ENCODE peak calls at places on chromosome X, in seven cellular contexts. One of them, this sample, is unnamed.
A peak's percentile ranks its signal among the peaks of the same experiment; 100 is the strongest.

GRCh38 chrX:10929747-10930146 is 181.4 kb upstream of the HCCS start:
- DNase-seq in transverse colon: no peak
- DNase-seq in endothelial cell: no peak
- DNase-seq in ascending aorta: no peak
- DNase-seq in cardiac muscle cell: no peak
- DNase-seq in CD8-positive, alpha-beta T cell: no peak
- DNase-seq in fibroblast of mammary gland: no peak
- DNase-seq in this sample: no peak

GRCh38 chrX:50747471-50747900 is 66.5 kb downstream of the SHROOM4 start:
- DNase-seq in CD8-positive, alpha-beta T cell: no peak
- DNase-seq in fibroblast of mammary gland: peak; percentile 30
- DNase-seq in endothelial cell: peak; percentile 24
- DNase-seq in cardiac muscle cell: peak; percentile 36
- DNase-seq in transverse colon: no peak
- DNase-seq in ascending aorta: no peak
- DNase-seq in this sample: peak; percentile 36

GRCh38 chrX:140157611-140158010 is 192.3 kb upstream of the CXorf66 start:
- DNase-seq in endothelial cell: no peak
- DNase-seq in CD8-positive, alpha-beta T cell: no peak
- DNase-seq in transverse colon: no peak
- DNase-seq in cardiac muscle cell: peak; percentile 73
- DNase-seq in ascending aorta: no peak
- DNase-seq in fibroblast of mammary gland: peak; percentile 18
- DNase-seq in this sample: peak; percentile 58

GRCh38 chrX:130637591-130637990 is 235.8 kb downstream of the RBMX2 start:
- DNase-seq in endothelial cell: no peak
- DNase-seq in fibroblast of mammary gland: peak; percentile 52
- DNase-seq in CD8-positive, alpha-beta T cell: no peak
- DNase-seq in cardiac muscle cell: peak; percentile 56
- DNase-seq in ascending aorta: no peak
- DNase-seq in transverse colon: no peak
- DNase-seq in this sample: peak; percentile 77

GRCh38 chrX:99172958-99173357 is 1237.1 kb downstream of the PCDH19 start:
- DNase-seq in transverse colon: no peak
- DNase-seq in cardiac muscle cell: no peak
- DNase-seq in ascending aorta: no peak
- DNase-seq in CD8-positive, alpha-beta T cell: no peak
- DNase-seq in endothelial cell: peak; percentile 2
- DNase-seq in fibroblast of mammary gland: no peak
- DNase-seq in this sample: no peak

GRCh38 chrX:47796433-47796906 is 40.2 kb upstream of the ZNF81 start:
- DNase-seq in fibroblast of mammary gland: peak; percentile 86
- DNase-seq in endothelial cell: no peak
- DNase-seq in ascending aorta: no peak
- DNase-seq in cardiac muscle cell: peak; percentile 70
- DNase-seq in CD8-positive, alpha-beta T cell: no peak
- DNase-seq in transverse colon: no peak
- DNase-seq in this sample: peak; percentile 70

GRCh38 chrX:145825896-145826295 is 8.3 kb downstream of the SLITRK2 start:
- DNase-seq in fibroblast of mammary gland: peak; percentile 14
- DNase-seq in CD8-positive, alpha-beta T cell: no peak
- DNase-seq in transverse colon: no peak
- DNase-seq in cardiac muscle cell: peak; percentile 0
- DNase-seq in ascending aorta: no peak
- DNase-seq in endothelial cell: no peak
- DNase-seq in this sample: peak; percentile 4

GRCh38 chrX:65697915-65698796 is 30.7 kb downstream of the MSN start:
- DNase-seq in ascending aorta: no peak
- DNase-seq in CD8-positive, alpha-beta T cell: peak; percentile 84
- DNase-seq in fibroblast of mammary gland: no peak
- DNase-seq in cardiac muscle cell: peak; percentile 40
- DNase-seq in transverse colon: peak; percentile 66
- DNase-seq in endothelial cell: peak; percentile 47
- DNase-seq in this sample: peak; percentile 39

GRCh38 chrX:2894885-2895292 is 34.2 kb downstream of the ARSD start:
- DNase-seq in CD8-positive, alpha-beta T cell: no peak
- DNase-seq in ascending aorta: no peak
- DNase-seq in transverse colon: peak; percentile 61
- DNase-seq in fibroblast of mammary gland: peak; percentile 26
- DNase-seq in cardiac muscle cell: peak; percentile 38
- DNase-seq in endothelial cell: no peak
- DNase-seq in this sample: peak; percentile 41

GRCh38 chrX:76428243-76429130 is 977 bp downstream of the MAGEE1 start:
- DNase-seq in CD8-positive, alpha-beta T cell: peak; percentile 72
- DNase-seq in cardiac muscle cell: no peak
- DNase-seq in transverse colon: peak; percentile 14
- DNase-seq in fibroblast of mammary gland: no peak
- DNase-seq in ascending aorta: peak; percentile 62
- DNase-seq in endothelial cell: peak; percentile 5
- DNase-seq in this sample: no peak

GRCh38 chrX:37378830-37379229 is 29.7 kb downstream of the PRRG1 start:
- DNase-seq in fibroblast of mammary gland: no peak
- DNase-seq in endothelial cell: no peak
- DNase-seq in ascending aorta: no peak
- DNase-seq in CD8-positive, alpha-beta T cell: no peak
- DNase-seq in cardiac muscle cell: peak; percentile 34
- DNase-seq in transverse colon: no peak
- DNase-seq in this sample: no peak

GRCh38 chrX:13283968-13284914 is 35.6 kb downstream of the ATXN3L start:
- DNase-seq in CD8-positive, alpha-beta T cell: no peak
- DNase-seq in fibroblast of mammary gland: peak; percentile 89
- DNase-seq in ascending aorta: no peak
- DNase-seq in transverse colon: no peak
- DNase-seq in cardiac muscle cell: peak; percentile 45
- DNase-seq in endothelial cell: no peak
- DNase-seq in this sample: peak; percentile 58

GRCh38 chrX:47707031-47707780 is 48.2 kb upstream of the UXT start:
- DNase-seq in transverse colon: no peak
- DNase-seq in cardiac muscle cell: peak; percentile 62
- DNase-seq in fibroblast of mammary gland: peak; percentile 41
- DNase-seq in endothelial cell: no peak
- DNase-seq in CD8-positive, alpha-beta T cell: no peak
- DNase-seq in ascending aorta: no peak
- DNase-seq in this sample: peak; percentile 70

GRCh38 chrX:74231625-74232024 is 72.4 kb upstream of the ZCCHC13 start:
- DNase-seq in endothelial cell: no peak
- DNase-seq in transverse colon: no peak
- DNase-seq in ascending aorta: no peak
- DNase-seq in cardiac muscle cell: no peak
- DNase-seq in CD8-positive, alpha-beta T cell: no peak
- DNase-seq in fibroblast of mammary gland: no peak
- DNase-seq in this sample: no peak

GRCh38 chrX:49610718-49611310 is 12.0 kb downstream of the GAGE1 start:
- DNase-seq in transverse colon: no peak
- DNase-seq in ascending aorta: no peak
- DNase-seq in CD8-positive, alpha-beta T cell: no peak
- DNase-seq in cardiac muscle cell: no peak
- DNase-seq in fibroblast of mammary gland: no peak
- DNase-seq in endothelial cell: no peak
- DNase-seq in this sample: no peak

GRCh38 chrX:152632445-152633097 is 5.1 kb upstream of the GABRQ start:
- DNase-seq in transverse colon: peak; percentile 47
- DNase-seq in endothelial cell: peak; percentile 65
- DNase-seq in ascending aorta: peak; percentile 67
- DNase-seq in fibroblast of mammary gland: peak; percentile 48
- DNase-seq in cardiac muscle cell: peak; percentile 49
- DNase-seq in CD8-positive, alpha-beta T cell: no peak
- DNase-seq in this sample: peak; percentile 59

GRCh38 chrX:3713225-3713936 is at the start of gene PRKX:
- DNase-seq in transverse colon: peak; percentile 78
- DNase-seq in fibroblast of mammary gland: peak; percentile 27
- DNase-seq in cardiac muscle cell: peak; percentile 56
- DNase-seq in ascending aorta: peak; percentile 75
- DNase-seq in CD8-positive, alpha-beta T cell: peak; percentile 88
- DNase-seq in endothelial cell: peak; percentile 51
- DNase-seq in this sample: peak; percentile 41

GRCh38 chrX:78934866-78935265 is 10.3 kb upstream of the P2RY10 start:
- DNase-seq in ascending aorta: no peak
- DNase-seq in CD8-positive, alpha-beta T cell: no peak
- DNase-seq in fibroblast of mammary gland: no peak
- DNase-seq in endothelial cell: no peak
- DNase-seq in cardiac muscle cell: no peak
- DNase-seq in transverse colon: no peak
- DNase-seq in this sample: no peak

GRCh38 chrX:53280703-53281320 is 572 bp downstream of the IQSEC2 start:
- DNase-seq in cardiac muscle cell: peak; percentile 54
- DNase-seq in endothelial cell: no peak
- DNase-seq in fibroblast of mammary gland: peak; percentile 44
- DNase-seq in transverse colon: peak; percentile 38
- DNase-seq in ascending aorta: peak; percentile 65
- DNase-seq in CD8-positive, alpha-beta T cell: no peak
- DNase-seq in this sample: peak; percentile 49

GRCh38 chrX:126557151-126557550 is 4.5 kb upstream of the DCAF12L1 start:
- DNase-seq in CD8-positive, alpha-beta T cell: no peak
- DNase-seq in ascending aorta: no peak
- DNase-seq in endothelial cell: no peak
- DNase-seq in fibroblast of mammary gland: no peak
- DNase-seq in cardiac muscle cell: no peak
- DNase-seq in transverse colon: no peak
- DNase-seq in this sample: no peak

GRCh38 chrX:126551725-126552312 is 795 bp downstream of the DCAF12L1 start:
- DNase-seq in CD8-positive, alpha-beta T cell: no peak
- DNase-seq in endothelial cell: no peak
- DNase-seq in cardiac muscle cell: no peak
- DNase-seq in transverse colon: no peak
- DNase-seq in ascending aorta: no peak
- DNase-seq in fibroblast of mammary gland: no peak
- DNase-seq in this sample: no peak

GRCh38 chrX:126550816-126551215 is 1.8 kb downstream of the DCAF12L1 start:
- DNase-seq in fibroblast of mammary gland: no peak
- DNase-seq in ascending aorta: no peak
- DNase-seq in CD8-positive, alpha-beta T cell: no peak
- DNase-seq in endothelial cell: no peak
- DNase-seq in cardiac muscle cell: no peak
- DNase-seq in transverse colon: no peak
- DNase-seq in this sample: no peak

GRCh38 chrX:126552313-126553022 is at the start of gene DCAF12L1:
- DNase-seq in ascending aorta: no peak
- DNase-seq in cardiac muscle cell: no peak
- DNase-seq in endothelial cell: peak; percentile 33
- DNase-seq in transverse colon: no peak
- DNase-seq in CD8-positive, alpha-beta T cell: no peak
- DNase-seq in fibroblast of mammary gland: no peak
- DNase-seq in this sample: no peak

DNA sequence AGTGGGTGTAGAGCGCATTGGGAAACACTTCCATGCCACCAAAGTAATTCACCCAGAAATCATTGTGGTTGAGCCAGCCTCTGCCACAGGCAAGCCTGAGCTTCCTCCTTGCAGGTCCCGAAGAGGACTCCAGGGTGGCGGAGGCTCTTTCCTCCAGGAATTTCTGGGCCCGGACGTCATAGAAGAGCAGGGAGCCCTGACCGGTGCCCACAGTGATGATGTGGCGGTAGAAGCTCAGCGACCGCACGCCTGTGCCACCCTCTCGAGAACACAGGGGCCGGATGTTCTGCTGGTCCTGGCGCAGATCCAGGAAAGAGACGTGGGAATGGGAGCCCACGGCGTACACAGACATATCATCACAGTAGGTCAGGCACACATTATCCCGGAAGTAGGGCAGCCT is 1.3 kb downstream of the DCAF12L1 start:
- DNase-seq in cardiac muscle cell: no peak
- DNase-seq in endothelial cell: no peak
- DNase-seq in fibroblast of mammary gland: no peak
- DNase-seq in ascending aorta: no peak
- DNase-seq in transverse colon: no peak
- DNase-seq in CD8-positive, alpha-beta T cell: no peak
- DNase-seq in this sample: no peak
- TF ChIP-seq CTCF in cardiac muscle cell: no peak
- TF ChIP-seq CTCF in endothelial cell: no peak
- TF ChIP-seq CTCF in fibroblast of mammary gland: no peak
- TF ChIP-seq CTCF in ascending aorta: no peak
- TF ChIP-seq CTCF in transverse colon: no peak
- TF ChIP-seq CTCF in CD8-positive, alpha-beta T cell: no peak
- TF ChIP-seq CTCF in this sample: no peak

DNA sequence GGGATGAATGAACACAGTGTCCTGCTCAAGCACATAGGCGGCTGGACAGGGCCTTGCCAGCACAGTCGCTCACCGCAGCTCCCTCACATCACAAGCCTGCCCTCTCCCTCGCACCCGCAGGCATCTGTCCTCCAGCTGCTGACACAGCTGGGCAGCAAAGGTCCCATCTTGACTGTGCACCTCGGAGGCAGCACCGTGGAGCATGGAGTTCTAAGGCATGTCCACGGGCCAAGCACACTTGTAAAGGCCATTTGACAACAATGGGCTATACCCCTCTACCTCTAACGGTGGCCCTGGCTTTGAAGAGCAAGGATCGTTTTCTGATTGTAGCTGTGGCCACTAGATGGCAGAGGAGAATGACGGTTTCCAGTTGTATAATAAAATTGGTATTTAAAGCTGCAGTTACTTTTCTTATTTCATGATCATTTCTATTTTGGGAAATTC is 53.8 kb downstream of the APLN start:
- DNase-seq in transverse colon: no peak
- DNase-seq in ascending aorta: no peak
- DNase-seq in endothelial cell: no peak
- DNase-seq in cardiac muscle cell: peak; percentile 32
- DNase-seq in fibroblast of mammary gland: peak; percentile 31
- DNase-seq in CD8-positive, alpha-beta T cell: no peak
- DNase-seq in this sample: peak; percentile 41
- TF ChIP-seq CTCF in transverse colon: peak; percentile 59
- TF ChIP-seq CTCF in ascending aorta: peak; percentile 62
- TF ChIP-seq CTCF in endothelial cell: peak; percentile 25
- TF ChIP-seq CTCF in cardiac muscle cell: peak; percentile 58
- TF ChIP-seq CTCF in fibroblast of mammary gland: peak; percentile 69
- TF ChIP-seq CTCF in CD8-positive, alpha-beta T cell: peak; percentile 35
- TF ChIP-seq CTCF in this sample: peak; percentile 63

GRCh38 chrX:14963447-14964236 is 90.4 kb downstream of the MOSPD2 start:
- DNase-seq in CD8-positive, alpha-beta T cell: no peak
- DNase-seq in transverse colon: no peak
- DNase-seq in fibroblast of mammary gland: peak; percentile 14
- DNase-seq in endothelial cell: no peak
- DNase-seq in ascending aorta: no peak
- DNase-seq in cardiac muscle cell: peak; percentile 7
- DNase-seq in this sample: peak; percentile 18

GRCh38 chrX:14964500-14964899 is 91.3 kb downstream of the MOSPD2 start:
- DNase-seq in fibroblast of mammary gland: peak; percentile 8
- DNase-seq in ascending aorta: no peak
- DNase-seq in endothelial cell: no peak
- DNase-seq in cardiac muscle cell: peak; percentile 5
- DNase-seq in CD8-positive, alpha-beta T cell: no peak
- DNase-seq in transverse colon: no peak
- DNase-seq in this sample: peak; percentile 46
- TF ChIP-seq CTCF in fibroblast of mammary gland: peak; percentile 7
- TF ChIP-seq CTCF in ascending aorta: no peak
- TF ChIP-seq CTCF in endothelial cell: no peak
- TF ChIP-seq CTCF in cardiac muscle cell: peak; percentile 20
- TF ChIP-seq CTCF in CD8-positive, alpha-beta T cell: no peak
- TF ChIP-seq CTCF in transverse colon: no peak
- TF ChIP-seq CTCF in this sample: peak; percentile 29

DNA sequence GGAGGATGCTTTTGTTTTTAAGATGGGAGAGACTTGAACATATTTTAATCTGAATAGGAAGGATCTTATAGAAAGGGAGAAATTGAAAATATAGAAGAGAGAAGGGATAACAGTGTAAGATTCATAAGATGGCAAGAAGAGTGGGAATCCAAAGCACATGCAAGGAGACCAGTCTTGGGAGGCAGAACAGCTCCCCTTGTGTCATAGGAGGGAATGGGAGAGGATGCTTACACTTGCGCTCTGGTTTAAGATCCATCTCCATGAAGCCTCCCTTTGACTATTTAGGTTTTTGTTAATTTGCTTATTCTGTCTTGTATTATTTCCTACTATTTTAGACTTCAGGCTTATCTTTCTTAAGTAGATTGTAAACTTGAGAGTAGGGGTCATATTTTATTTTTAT is 42.7 kb downstream of the KIF4A start:
- DNase-seq in cardiac muscle cell: no peak
- DNase-seq in endothelial cell: no peak
- DNase-seq in CD8-positive, alpha-beta T cell: no peak
- DNase-seq in fibroblast of mammary gland: no peak
- DNase-seq in ascending aorta: no peak
- DNase-seq in transverse colon: no peak
- DNase-seq in this sample: no peak
- TF ChIP-seq CTCF in cardiac muscle cell: peak; percentile 24
- TF ChIP-seq CTCF in endothelial cell: no peak
- TF ChIP-seq CTCF in CD8-positive, alpha-beta T cell: no peak
- TF ChIP-seq CTCF in fibroblast of mammary gland: peak; percentile 6
- TF ChIP-seq CTCF in ascending aorta: no peak
- TF ChIP-seq CTCF in transverse colon: no peak
- TF ChIP-seq CTCF in this sample: peak; percentile 44